ENCODE peak calls at places on chromosomes 5 and 9, in six cellular contexts. Z, V, X, O, K and G are unnamed samples.

GRCh38 chr9:135282001-135282731 is 194.7 kb downstream of the OLFM1 start:
- DNase-seq in Z (peak), V (peak), X (peak), O (peak), K (no peak), G (no peak)

GRCh38 chr5:21711854-21712752 is 1141.0 kb downstream of the CDH12 start:
- DNase-seq in Z (no peak), V (no peak), X (no peak), O (no peak), K (peak), G (no peak)

GRCh38 chr5:134250949-134251348 is 25.1 kb upstream of the PPP2CA start:
- DNase-seq in Z (no peak), V (no peak), X (no peak), O (no peak), K (no peak), G (no peak)

GRCh38 chr5:59599729-59600128 is 293.8 kb downstream of the PDE4D start:
- DNase-seq in Z (no peak), V (no peak), X (no peak), O (no peak), K (no peak), G (no peak)

GRCh38 chr5:31413030-31413812 is 118.7 kb downstream of the DROSHA start:
- DNase-seq in Z (no peak), V (no peak), X (no peak), O (peak), K (no peak), G (peak)

GRCh38 chr5:94168151-94168550 is 426.8 kb upstream of the POU5F2 start:
- DNase-seq in Z (no peak), V (no peak), X (no peak), O (no peak), K (no peak), G (no peak)

GRCh38 chr5:174324680-174325079 is 279.2 kb downstream of the NSG2 start:
- DNase-seq in Z (no peak), V (no peak), X (no peak), O (no peak), K (no peak), G (peak)

GRCh38 chr9:28318515-28318914 is 745.2 kb upstream of the C9orf72 start:
- DNase-seq in Z (no peak), V (no peak), X (no peak), O (no peak), K (no peak), G (no peak)

GRCh38 chr9:129365196-129365595 is 187.1 kb upstream of the IER5L start:
- DNase-seq in Z (no peak), V (no peak), X (no peak), O (no peak), K (no peak), G (no peak)

GRCh38 chr5:144248015-144248414 is 77.3 kb downstream of the KCTD16 start:
- DNase-seq in Z (no peak), V (no peak), X (no peak), O (no peak), K (no peak), G (no peak)

GRCh38 chr5:17314907-17315471 is 97.6 kb downstream of the BASP1 start:
- DNase-seq in Z (no peak), V (no peak), X (peak), O (no peak), K (no peak), G (peak)

GRCh38 chr5:172102913-172103629 is 85.0 kb downstream of the STK10 start:
- DNase-seq in Z (no peak), V (peak), X (no peak), O (peak), K (peak), G (peak)

GRCh38 chr9:133429641-133430161 is 7.5 kb downstream of the ADAMTS13 start:
- DNase-seq in Z (no peak), V (peak), X (peak), O (no peak), K (no peak), G (no peak)

GRCh38 chr9:70043689-70044449 is at the start of gene MAMDC2:
- DNase-seq in Z (no peak), V (peak), X (no peak), O (peak), K (no peak), G (peak)

GRCh38 chr9:98142182-98142924 is 23.3 kb upstream of the TRIM14 start:
- DNase-seq in Z (no peak), V (peak), X (no peak), O (no peak), K (no peak), G (no peak)